ENCODE peak calls at places on chromosomes 13 and 19, in five cellular contexts. R is K562, T is HepG2, F is A549, E is GM12878. Y is an unnamed sample.

GRCh38 chr13:90362718-90363117 is 984.8 kb upstream of the MIR17HG start:
- DNase-seq in R (no peak), F (peak; percentile 39), T (no peak), E (no peak), Y (no peak)

GRCh38 chr19:31177230-31177629 is 172.0 kb downstream of the TSHZ3 start:
- DNase-seq in F (no peak), E (no peak), T (no peak), R (no peak), Y (no peak)

GRCh38 chr13:30679483-30680330 is 55.6 kb upstream of the ALOX5AP start:
- DNase-seq in E (no peak), F (peak; percentile 40), R (no peak), T (peak; percentile 20), Y (peak; percentile 67)

GRCh38 chr19:58568731-58569130 is 4.4 kb downstream of the MZF1 start:
- DNase-seq in E (no peak), R (no peak), F (no peak), T (no peak), Y (no peak)

GRCh38 chr19:19259741-19260140 is 13.4 kb downstream of the TM6SF2 start:
- DNase-seq in F (peak; percentile 71), E (no peak), T (peak; percentile 38), R (peak; percentile 84), Y (peak; percentile 89)

GRCh38 chr19:1907563-1908363 is 2.6 kb downstream of the ADAT3 start:
- DNase-seq in E (no peak), F (no peak), R (peak; percentile 56), T (peak; percentile 55), Y (no peak)

GRCh38 chr13:35496761-35497386 is 20.4 kb upstream of the MAB21L1 start:
- DNase-seq in F (no peak), T (no peak), R (no peak), E (no peak), Y (no peak)

GRCh38 chr19:41886761-41887710 is 4.1 kb downstream of the ARHGEF1 start:
- DNase-seq in T (no peak), F (no peak), R (no peak), E (no peak), Y (peak; percentile 64)

GRCh38 chr19:42207767-42208259 is 9.7 kb downstream of the DEDD2 start:
- DNase-seq in R (peak; percentile 75), T (no peak), F (peak; percentile 70), E (no peak), Y (no peak)

GRCh38 chr19:30360378-30361106 is 11.6 kb upstream of the ZNF536 start:
- DNase-seq in R (no peak), T (no peak), E (no peak), F (no peak), Y (peak; percentile 55)

GRCh38 chr13:22893777-22894176 is 287.0 kb upstream of the SGCG start:
- DNase-seq in F (no peak), E (no peak), T (no peak), R (no peak), Y (no peak)

GRCh38 chr13:50990540-50991506 is 81.2 kb downstream of the RNASEH2B start:
- DNase-seq in F (no peak), T (no peak), R (peak; percentile 9), E (no peak), Y (peak; percentile 44)

GRCh38 chr19:54352041-54352440 is 12.7 kb downstream of the LAIR1 start:
- DNase-seq in F (no peak), R (no peak), T (no peak), E (no peak), Y (no peak)

GRCh38 chr19:5907216-5907615 is 2.5 kb downstream of the VMAC start:
- DNase-seq in R (no peak), F (no peak), E (no peak), T (no peak), Y (no peak)

GRCh38 chr13:114112826-114113322 is 19.5 kb downstream of the RASA3 start:
- DNase-seq in F (no peak), T (no peak), R (no peak), E (no peak), Y (peak; percentile 59)

GRCh38 chr13:76609643-76610042 is 276.6 kb downstream of the KCTD12 start:
- DNase-seq in T (no peak), F (no peak), E (no peak), R (no peak), Y (no peak)

GRCh38 chr19:4044927-4045557 is 21.7 kb downstream of the ZBTB7A start:
- DNase-seq in R (no peak), F (no peak), E (no peak), T (no peak), Y (no peak)

GRCh38 chr19:41456342-41456918 is 13.5 kb downstream of the ERICH4 start:
- DNase-seq in F (no peak), T (no peak), E (no peak), R (no peak), Y (no peak)

GRCh38 chr13:75825161-75825560 is 189.0 kb downstream of the LMO7 start:
- DNase-seq in E (no peak), T (no peak), R (no peak), F (no peak), Y (peak; percentile 39)

GRCh38 chr19:49017666-49018351 is 918 bp upstream of the LHB start:
- DNase-seq in F (no peak), E (no peak), R (peak; percentile 72), T (peak; percentile 41), Y (peak; percentile 83)

GRCh38 chr13:65090191-65090590 is 2139.9 kb downstream of the PCDH9 start:
- DNase-seq in R (no peak), T (no peak), F (no peak), E (no peak), Y (no peak)

GRCh38 chr19:49447485-49448431 is 3.9 kb downstream of the PIH1D1 start:
- DNase-seq in R (peak; percentile 75), T (no peak), E (no peak), F (peak; percentile 68), Y (peak; percentile 97)

GRCh38 chr13:74289130-74289529 is 154.9 kb upstream of the KLF12 start:
- DNase-seq in E (no peak), R (no peak), F (no peak), T (no peak), Y (no peak)

GRCh38 chr19:55197531-55197930 is 11.8 kb downstream of the PTPRH start:
- DNase-seq in E (no peak), R (peak; percentile 33), T (no peak), F (peak; percentile 63), Y (peak; percentile 67)

GRCh38 chr13:111411186-111411858 is 90.9 kb downstream of the TEX29 start:
- DNase-seq in E (no peak), T (no peak), F (no peak), R (no peak), Y (peak; percentile 22)

GRCh38 chr19:49801966-49802661 is 11.0 kb downstream of the FUZ start:
- DNase-seq in R (peak; percentile 75), E (no peak), F (peak; percentile 77), T (no peak), Y (peak; percentile 93)

GRCh38 chr13:100235311-100235901 is 146.5 kb downstream of the PCCA start:
- DNase-seq in F (peak; percentile 46), E (no peak), R (peak; percentile 25), T (peak; percentile 60), Y (peak; percentile 51)

GRCh38 chr13:110589991-110590390 is 25.4 kb upstream of the NAXD start:
- DNase-seq in R (no peak), T (peak; percentile 45), E (no peak), F (no peak), Y (no peak)

GRCh38 chr19:42276821-42277220 is 7.8 kb downstream of the CIC start:
- DNase-seq in R (no peak), T (no peak), F (no peak), E (no peak), Y (no peak)

GRCh38 chr13:99086149-99086868 is 108.4 kb upstream of the DOCK9 start:
- DNase-seq in T (no peak), E (no peak), R (peak; percentile 73), F (peak; percentile 43), Y (peak; percentile 62)
- TF ChIP-seq JUNB in T (no peak), E (no peak), R (no peak), F (no peak), Y (no peak)

GRCh38 chr19:45295873-45296272 is 26.8 kb downstream of the CKM start:
- DNase-seq in F (no peak), R (no peak), T (no peak), E (no peak), Y (no peak)

GRCh38 chr19:45294291-45295029 is 28.2 kb downstream of the CKM start:
- DNase-seq in T (no peak), E (no peak), R (no peak), F (no peak), Y (no peak)

GRCh38 chr19:45291834-45292233 is 30.8 kb downstream of the CKM start:
- DNase-seq in R (no peak), T (no peak), F (no peak), E (no peak), Y (no peak)

GRCh38 chr19:45296365-45296764 is 26.3 kb downstream of the CKM start:
- DNase-seq in R (no peak), E (no peak), F (no peak), T (no peak), Y (no peak)

GRCh38 chr19:45293682-45294081 is 29.0 kb downstream of the CKM start:
- DNase-seq in R (no peak), T (no peak), F (no peak), E (no peak), Y (no peak)
- TF ChIP-seq JUNB in R (no peak), T (no peak), F (no peak), E (no peak), Y (no peak)

GRCh38 chr19:17908244-17908643 is 24.6 kb upstream of the CCDC124 start:
- DNase-seq in T (no peak), F (no peak), R (no peak), E (no peak), Y (no peak)

DNA sequence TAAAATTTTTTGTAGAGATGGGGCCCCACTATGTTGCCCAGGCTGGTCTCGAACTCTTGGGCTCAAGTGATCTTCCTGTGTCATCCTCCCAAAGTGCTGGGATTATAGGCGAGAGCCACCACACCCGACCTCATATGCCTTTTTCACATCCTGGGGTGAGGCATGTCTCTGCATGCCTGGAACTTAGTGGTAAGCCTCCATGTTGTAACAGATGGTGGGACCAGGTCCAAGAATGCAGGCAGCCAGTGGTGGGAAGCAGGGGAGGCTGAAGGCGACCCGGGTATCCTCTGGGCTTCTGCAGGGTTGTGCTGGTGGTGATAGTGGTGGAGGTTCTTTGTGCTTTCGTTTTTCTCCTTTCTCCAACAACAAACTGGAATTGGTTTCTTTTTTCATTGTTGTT is 30.1 kb upstream of the CCDC124 start:
- DNase-seq in R (no peak), T (no peak), E (no peak), F (no peak), Y (no peak)
- TF ChIP-seq JUNB in R (no peak), T (no peak), E (no peak), F (no peak), Y (no peak)

DNA sequence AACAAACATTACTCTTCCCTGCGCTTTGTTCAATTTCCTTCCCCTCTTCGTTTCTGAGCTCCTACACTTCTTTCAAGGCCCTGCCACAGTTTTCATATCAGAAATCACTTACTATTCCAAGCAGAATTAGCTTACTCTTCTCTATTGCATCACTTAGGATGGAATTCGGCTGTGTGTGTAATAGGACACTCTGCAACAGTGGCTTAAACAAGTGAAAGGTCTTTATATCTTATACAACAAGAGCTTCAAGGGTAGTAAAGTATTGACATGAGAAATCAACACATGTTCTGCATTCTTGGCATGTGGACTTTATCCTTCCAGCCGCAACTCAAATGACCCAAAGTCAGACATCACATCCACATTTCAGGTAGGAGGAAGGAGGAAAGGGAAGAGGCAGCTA is 279.5 kb downstream of the PCDH20 start:
- DNase-seq in T (no peak), F (no peak), R (no peak), E (no peak), Y (peak; percentile 4)
- TF ChIP-seq JUNB in T (no peak), F (no peak), R (no peak), E (no peak), Y (no peak)

GRCh38 chr19:34428549-34429285 is 536 bp downstream of the UBA2 start:
- DNase-seq in T (peak; percentile 2), E (no peak), R (peak; percentile 68), F (peak; percentile 52), Y (peak; percentile 37)
- TF ChIP-seq JUNB in T (no peak), E (no peak), R (no peak), F (no peak), Y (no peak)

Y was measured in GM23338.